ENCODE peak calls at places on chromosomes 6 and 20, in eight cellular contexts. L is effector memory CD4-positive, alpha-beta T cell; V is lower lobe of right lung; P is GM06990; W is ovary; U is endodermal cell; A is small intestine; H is SJSA1. S is an unnamed sample.
A peak's percentile ranks its signal among the peaks of the same experiment; 100 is the strongest.

GRCh38 chr6:121830759-121831158 is 395.3 kb downstream of the GJA1 start:
- DNase-seq in P (no peak), U (no peak), H (no peak), V (no peak), A (no peak), W (no peak), L (no peak), S (no peak)

GRCh38 chr6:168242111-168242510 is 77.5 kb downstream of the DACT2 start:
- DNase-seq in H (no peak), A (no peak), L (no peak), V (no peak), U (no peak), W (no peak), P (no peak), S (no peak)

GRCh38 chr20:2237059-2237458 is 58.7 kb upstream of the TGM3 start:
- DNase-seq in H (peak; percentile 98), U (peak; percentile 52), W (peak; percentile 14), V (no peak), P (no peak), A (peak; percentile 28), L (no peak), S (peak; percentile 6)

GRCh38 chr20:50572922-50573777 is 63.0 kb downstream of the PTPN1 start:
- DNase-seq in V (no peak), P (no peak), A (no peak), L (no peak), H (no peak), W (peak; percentile 56), U (no peak), S (no peak)

GRCh38 chr20:56979125-56979524 is 287.3 kb downstream of the BMP7 start:
- DNase-seq in U (no peak), A (no peak), V (no peak), H (no peak), W (no peak), P (no peak), L (no peak), S (no peak)

GRCh38 chr6:156634971-156635371 is 142.2 kb upstream of the ARID1B start:
- DNase-seq in A (peak; percentile 52), W (no peak), L (no peak), U (peak; percentile 31), H (no peak), P (peak; percentile 47), V (no peak), S (no peak)

GRCh38 chr6:49541210-49541724 is 9.2 kb upstream of the C6orf141 start:
- DNase-seq in W (no peak), P (no peak), L (no peak), U (no peak), A (peak; percentile 52), V (no peak), H (no peak), S (no peak)

GRCh38 chr20:48637461-48637860 is 190.3 kb downstream of the PREX1 start:
- DNase-seq in V (no peak), U (no peak), L (no peak), P (no peak), W (no peak), A (no peak), H (no peak), S (no peak)

GRCh38 chr6:99591673-99592364 is 14.8 kb upstream of the PRDM13 start:
- DNase-seq in U (no peak), A (no peak), L (no peak), W (no peak), V (no peak), P (no peak), H (no peak), S (no peak)

GRCh38 chr6:125918681-125919566 is 37.6 kb upstream of the HINT3 start:
- DNase-seq in W (peak; percentile 68), L (peak; percentile 35), U (no peak), A (peak; percentile 88), P (peak; percentile 73), H (no peak), V (no peak), S (peak; percentile 38)

GRCh38 chr6:39362487-39362865 is 40.0 kb upstream of the KCNK16 start:
- DNase-seq in W (no peak), P (no peak), L (no peak), A (no peak), U (peak; percentile 71), V (no peak), H (no peak), S (no peak)

GRCh38 chr20:51700809-51701285 is 67.3 kb downstream of the ATP9A start:
- DNase-seq in U (peak; percentile 75), H (no peak), A (peak; percentile 68), L (no peak), V (no peak), W (no peak), P (no peak), S (no peak)

GRCh38 chr20:32354592-32355416 is 3.3 kb upstream of the ASXL1 start:
- DNase-seq in P (peak; percentile 67), V (no peak), H (peak; percentile 82), A (no peak), W (no peak), U (no peak), L (no peak), S (no peak)

GRCh38 chr6:156507656-156508055 is 269.5 kb upstream of the ARID1B start:
- DNase-seq in P (no peak), U (no peak), W (no peak), A (no peak), V (no peak), H (no peak), L (no peak), S (no peak)

GRCh38 chr6:551405-551804 is 105.5 kb downstream of the HUS1B start:
- DNase-seq in W (no peak), V (no peak), L (no peak), H (peak; percentile 84), A (no peak), P (no peak), U (peak; percentile 82), S (no peak)

GRCh38 chr20:54468082-54468481 is 7.3 kb upstream of the DOK5 start:
- DNase-seq in W (no peak), H (no peak), V (no peak), L (no peak), P (no peak), A (no peak), U (no peak), S (no peak)

GRCh38 chr6:137552809-137553208 is 58.6 kb upstream of the OLIG3 start:
- DNase-seq in P (no peak), A (peak; percentile 25), L (no peak), V (no peak), W (no peak), U (no peak), H (no peak), S (no peak)

DNA sequence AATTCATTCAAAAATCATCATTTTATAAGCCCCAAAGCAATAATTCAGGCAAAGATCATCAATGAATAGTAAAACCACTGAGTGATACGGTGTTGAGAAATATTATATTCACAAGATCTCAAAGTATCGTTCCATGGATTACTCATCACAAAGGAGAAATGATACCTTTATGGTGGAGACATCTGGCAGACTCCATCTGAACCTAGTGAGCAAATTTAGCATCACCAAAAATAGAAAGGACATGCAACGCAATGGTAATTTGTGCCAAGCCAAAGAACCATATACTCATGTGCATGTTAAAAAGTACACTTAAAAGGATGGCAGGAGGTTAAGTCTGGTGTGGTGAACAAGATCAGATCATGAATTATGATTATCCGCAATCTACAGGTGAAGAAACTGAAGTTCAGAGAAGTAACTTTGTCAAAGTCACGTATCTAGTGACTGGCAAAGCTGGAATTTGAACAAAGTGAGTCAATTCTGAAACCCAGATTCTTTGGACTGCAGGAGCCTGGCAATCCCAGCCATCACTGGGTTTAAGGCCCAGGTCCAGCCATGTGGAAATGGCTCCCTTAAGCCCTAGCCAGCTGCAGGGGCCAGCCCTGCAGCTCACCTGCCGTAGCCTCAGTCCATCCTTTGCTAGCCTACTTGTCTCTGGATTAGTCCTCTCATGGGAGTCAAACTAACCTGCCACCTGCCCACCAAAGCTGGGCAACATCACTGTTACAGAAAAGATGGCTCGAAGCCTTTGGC is 68.3 kb downstream of the PDE10A start:
- DNase-seq in P (no peak), W (no peak), H (no peak), A (no peak), U (no peak), L (no peak), V (no peak), S (no peak)
- H3K4me3 ChIP-seq in P (no peak overlapping the region), W (no peak overlapping the region), H (no peak overlapping the region), A (no peak overlapping the region), U (no peak overlapping the region), L (no peak overlapping the region), V (no peak overlapping the region), S (no peak overlapping the region)

GRCh38 chr6:109153752-109154151 is 58.4 kb downstream of the CEP57L1 start:
- DNase-seq in L (no peak), H (no peak), A (no peak), W (no peak), U (no peak), V (no peak), P (no peak), S (no peak)
- H3K36me3 ChIP-seq in L (no peaks in the 10 kb centered on the region), H (peaks cover 19% of the 10 kb centered on the region), A (no peaks in the 10 kb centered on the region), W (no peaks in the 10 kb centered on the region), U (peaks cover 7% of the 10 kb centered on the region), V (peaks cover 9% of the 10 kb centered on the region), P (no peaks in the 10 kb centered on the region), S (no peaks in the 10 kb centered on the region)

GRCh38 chr20:46893877-46894578 is 615 bp upstream of the EYA2 start:
- DNase-seq in V (no peak), U (no peak), P (no peak), L (no peak), H (no peak), W (no peak), A (no peak), S (no peak)
- H3K4me3 ChIP-seq in V (no peak overlapping the region), U (peak overlapping the region; percentile 73), P (peak overlapping the region; percentile 88), L (no peak overlapping the region), H (no peak overlapping the region), W (peak overlapping the region; percentile 36), A (no peak overlapping the region), S (no peak overlapping the region)

GRCh38 chr6:33279257-33279695 is 2.4 kb downstream of the B3GALT4 start:
- DNase-seq in A (no peak), H (no peak), V (no peak), U (no peak), P (no peak), W (no peak), L (no peak), S (peak; percentile 24)
- H3K36me3 ChIP-seq in A (peaks cover 4% of the 10 kb centered on the region), H (peaks cover 97% of the 10 kb centered on the region), V (peaks cover 78% of the 10 kb centered on the region), U (peaks cover 59% of the 10 kb centered on the region), P (peaks cover 25% of the 10 kb centered on the region), W (no peaks in the 10 kb centered on the region), L (peaks cover 46% of the 10 kb centered on the region), S (no peaks in the 10 kb centered on the region)

DNA sequence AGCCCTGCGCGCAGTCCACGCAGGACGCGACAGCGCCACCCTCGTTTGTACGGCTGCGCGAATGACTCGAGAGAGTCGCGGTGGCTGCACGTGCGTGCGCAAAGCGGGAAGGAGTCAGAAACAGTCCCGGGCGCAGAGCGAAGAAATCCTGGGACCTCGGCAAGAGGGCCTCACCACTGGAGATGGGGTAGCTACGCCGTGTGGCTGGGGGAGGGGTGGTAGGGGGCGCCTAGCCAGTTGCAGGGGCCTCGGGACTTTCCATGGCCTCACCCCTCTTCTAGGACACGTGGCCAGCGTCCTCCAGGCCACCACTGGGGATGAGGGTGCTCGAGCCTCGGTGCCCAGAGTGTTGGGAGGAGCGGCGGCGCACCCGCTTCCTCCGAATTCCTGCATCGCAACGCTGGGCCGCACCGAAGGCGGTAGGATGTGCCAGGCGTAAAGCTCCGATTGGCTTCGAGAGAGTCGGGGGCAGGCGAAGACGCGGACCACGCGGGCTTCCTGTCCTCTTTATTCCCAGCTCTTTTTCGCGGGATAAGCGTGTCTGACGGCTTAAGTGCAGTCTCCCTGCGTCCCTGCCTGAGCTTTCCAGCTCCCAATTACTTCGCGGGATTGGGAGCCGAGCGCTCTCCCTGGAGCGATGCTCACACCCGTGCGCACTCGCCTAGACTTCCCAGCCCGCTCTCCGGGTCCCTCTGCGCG is 38.7 kb downstream of the NCR2 start:
- DNase-seq in U (peak; percentile 88), V (no peak), A (no peak), W (no peak), H (no peak), P (peak; percentile 18), L (no peak), S (no peak)
- H3K4me3 ChIP-seq in U (peak overlapping the region; percentile 49), V (no peak overlapping the region), A (no peak overlapping the region), W (no peak overlapping the region), H (no peak overlapping the region), P (no peak overlapping the region), L (peak overlapping the region; percentile 2), S (peak overlapping the region; percentile 39)